ENCODE peak calls at places on chromosomes 4 and X, in five cellular contexts. U, G, N, K and F are unnamed samples.

GRCh38 chrX:10240918-10241317 is 84.1 kb downstream of the CLCN4 start:
- DNase-seq in U (no peak), G (no peak), N (no peak), K (no peak), F (no peak)

GRCh38 chrX:70979136-70979762 is 48.4 kb upstream of the SLC7A3 start:
- DNase-seq in U (no peak), G (peak), N (no peak), K (peak), F (peak)

GRCh38 chrX:145792281-145792680 is 25.3 kb upstream of the SLITRK2 start:
- DNase-seq in U (no peak), G (peak), N (no peak), K (no peak), F (no peak)

GRCh38 chr4:17613761-17614415 is 553 bp upstream of the MED28 start:
- DNase-seq in U (no peak), G (no peak), N (no peak), K (no peak), F (peak)

GRCh38 chrX:65575024-65575423 is 40.4 kb upstream of the LAS1L start:
- DNase-seq in U (no peak), G (no peak), N (no peak), K (no peak), F (no peak)

GRCh38 chr4:87444741-87445140 is 22.4 kb downstream of the NUDT9 start:
- DNase-seq in U (no peak), G (no peak), N (no peak), K (no peak), F (no peak)

GRCh38 chr4:126192506-126192905 is 877.8 kb downstream of the FAT4 start:
- DNase-seq in U (no peak), G (no peak), N (no peak), K (no peak), F (no peak)

GRCh38 chrX:124413244-124413643 is 66.9 kb downstream of the SH2D1A start:
- DNase-seq in U (no peak), G (no peak), N (no peak), K (no peak), F (no peak)

GRCh38 chrX:150360331-150360730 is 2.8 kb upstream of the MAMLD1 start:
- DNase-seq in U (no peak), G (no peak), N (no peak), K (no peak), F (no peak)

GRCh38 chrX:139931646-139932076 is 1.2 kb downstream of the ATP11C start:
- DNase-seq in U (no peak), G (peak), N (no peak), K (no peak), F (no peak)

GRCh38 chr4:6523251-6523650 is 50.8 kb upstream of the PPP2R2C start:
- DNase-seq in U (no peak), G (no peak), N (no peak), K (no peak), F (peak)

GRCh38 chr4:187929024-187929423 is 66.5 kb upstream of the ZFP42 start:
- DNase-seq in U (peak), G (no peak), N (peak), K (peak), F (no peak)

GRCh38 chrX:63889001-63889400 is 104.0 kb upstream of the ARHGEF9 start:
- DNase-seq in U (no peak), G (no peak), N (no peak), K (no peak), F (peak)

GRCh38 chr4:174365018-174365587 is 81.4 kb downstream of the CEP44 start:
- DNase-seq in U (peak), G (no peak), N (peak), K (peak), F (peak)

GRCh38 chrX:19593684-19594083 is 78.4 kb upstream of the MAP3K15 start:
- DNase-seq in U (peak), G (peak), N (peak), K (no peak), F (peak)

GRCh38 chr4:21097865-21098264 is 397.6 kb downstream of the PACRGL start:
- DNase-seq in U (no peak), G (no peak), N (no peak), K (no peak), F (no peak)

GRCh38 chr4:21879187-21879586 is 69.4 kb downstream of the KCNIP4 start:
- DNase-seq in U (no peak), G (no peak), N (no peak), K (peak), F (peak)